ENCODE peak calls at places on chromosomes 16 and 17, in four cellular contexts. C is K562, N is GM12878, H is H1. T is an unnamed sample.
A peak's percentile ranks its signal among the peaks of the same experiment; 100 is the strongest.

GRCh38 chr17:12673788-12674187 is 8.1 kb downstream of the MYOCD start:
- DNase-seq in C (no peak), N (no peak), H (no peak), T (no peak)

GRCh38 chr16:10156111-10156510 is 26.1 kb downstream of the GRIN2A start:
- DNase-seq in C (no peak), N (no peak), H (no peak), T (no peak)

GRCh38 chr17:67411396-67411795 is 34.3 kb downstream of the PITPNC1 start:
- DNase-seq in C (no peak), N (no peak), H (no peak), T (no peak)

GRCh38 chr17:36592316-36592710 is 634 bp downstream of the DHRS11 start:
- DNase-seq in C (peak; percentile 54), N (no peak), H (no peak), T (no peak)

GRCh38 chr17:60447375-60447774 is 25.1 kb downstream of the CHCT1 start:
- DNase-seq in C (no peak), N (no peak), H (no peak), T (no peak)

GRCh38 chr17:47692895-47693666 is 880 bp upstream of the TBKBP1 start:
- DNase-seq in C (no peak), N (no peak), H (no peak), T (no peak)

GRCh38 chr17:59311051-59311468 is 20.4 kb upstream of the YPEL2 start:
- DNase-seq in C (peak; percentile 69), N (peak; percentile 28), H (no peak), T (peak; percentile 79)

GRCh38 chr16:73095885-73096341 is 48.0 kb upstream of the ZFHX3 start:
- DNase-seq in C (no peak), N (no peak), H (no peak), T (no peak)

GRCh38 chr17:20191066-20191465 is 181.9 kb downstream of the SPECC1 start:
- DNase-seq in C (no peak), N (no peak), H (no peak), T (no peak)

GRCh38 chr16:89785523-89786155 is 30.8 kb downstream of the FANCA start:
- DNase-seq in C (no peak), N (no peak), H (no peak), T (no peak)
- TF ChIP-seq CREB1 in C (no peak), N (no peak), H (no peak), T (no peak)

GRCh38 chr17:42670199-42670924 is 6.4 kb downstream of the PLEKHH3 start:
- DNase-seq in C (peak; percentile 44), N (no peak), H (no peak), T (no peak)
- TF ChIP-seq USF2 in C (no peak), N (no peak), H (peak; percentile 57), T (no peak)

GRCh38 chr16:55367796-55368195 is 43.8 kb downstream of the IRX6 start:
- DNase-seq in C (no peak), N (no peak), H (no peak), T (no peak)
- TF ChIP-seq ZNF274 in C (no peak), N (no peak), H (no peak), T (no peak)

GRCh38 chr17:46053911-46054534 is 55.0 kb downstream of the STH start:
- DNase-seq in C (no peak), N (no peak), H (no peak), T (no peak)
- TF ChIP-seq CREB1 in C (no peak), N (no peak), H (no peak), T (no peak)

GRCh38 chr17:81486174-81486810 is 26.3 kb downstream of the ACTG1 start:
- DNase-seq in C (no peak), N (no peak), H (no peak), T (no peak)
- TF ChIP-seq USF2 in C (no peak), N (no peak), H (no peak), T (no peak)

GRCh38 chr16:88634141-88634993 is 4.0 kb upstream of the IL17C start:
- DNase-seq in C (peak; percentile 97), N (peak; percentile 45), H (no peak), T (no peak)
- TF ChIP-seq ZNF274 in C (no peak), N (no peak), H (no peak), T (no peak)

T was measured in HepG2.